ENCODE peak calls at places on chromosomes 11 and 22, in five cellular contexts. A is K562, Y is WTC11, F is endothelial cell of umbilical vein, E is A549. W is an unnamed sample.

GRCh38 chr11:103528596-103528995 is 419.4 kb downstream of the DYNC2H1 start:
- DNase-seq in A (no peak), Y (no peak), F (no peak), E (no peak), W (no peak)

GRCh38 chr11:73184953-73185671 is 33.0 kb upstream of the P2RY2 start:
- DNase-seq in A (peak; percentile 53), Y (peak; percentile 78), F (peak; percentile 75), E (peak; percentile 91), W (peak; percentile 93)

GRCh38 chr22:37560682-37561208 is 465 bp downstream of the CDC42EP1 start:
- DNase-seq in A (peak; percentile 60), Y (no peak), F (peak; percentile 55), E (no peak), W (no peak)

GRCh38 chr22:32764330-32765116 is 37.0 kb upstream of the TIMP3 start:
- DNase-seq in A (no peak), Y (no peak), F (no peak), E (no peak), W (peak; percentile 77)

GRCh38 chr11:112961751-112962747 is 829 bp downstream of the NCAM1 start:
- DNase-seq in A (no peak), Y (peak; percentile 31), F (peak; percentile 8), E (no peak), W (peak; percentile 83)

GRCh38 chr11:104792861-104793260 is 105.4 kb downstream of the CASP12 start:
- DNase-seq in A (no peak), Y (no peak), F (no peak), E (no peak), W (no peak)

GRCh38 chr11:115170133-115170815 is 333.9 kb downstream of the CADM1 start:
- DNase-seq in A (peak; percentile 30), Y (peak; percentile 60), F (peak; percentile 18), E (no peak), W (peak; percentile 30)

GRCh38 chr11:110909331-110909730 is 197.1 kb upstream of the ARHGAP20 start:
- DNase-seq in A (no peak), Y (no peak), F (no peak), E (no peak), W (no peak)

GRCh38 chr11:38460429-38460828 is 1862.4 kb upstream of the RAG2 start:
- DNase-seq in A (no peak), Y (no peak), F (no peak), E (no peak), W (no peak)

GRCh38 chr11:47915407-47916137 is 64.8 kb upstream of the PTPRJ start:
- DNase-seq in A (no peak), Y (no peak), F (peak; percentile 43), E (no peak), W (no peak)

GRCh38 chr22:19885841-19886592 is 31.3 kb upstream of the GNB1L start:
- DNase-seq in A (no peak), Y (peak; percentile 7), F (no peak), E (no peak), W (no peak)

GRCh38 chr22:19882446-19883381 is 28.0 kb upstream of the GNB1L start:
- DNase-seq in A (no peak), Y (peak; percentile 8), F (no peak), E (no peak), W (no peak)

GRCh38 chr22:19884954-19885751 is 30.5 kb upstream of the GNB1L start:
- DNase-seq in A (no peak), Y (peak; percentile 5), F (no peak), E (no peak), W (no peak)

GRCh38 chr22:19886605-19887250 is 32.1 kb upstream of the GNB1L start:
- DNase-seq in A (no peak), Y (peak; percentile 9), F (peak; percentile 78), E (no peak), W (peak; percentile 93)

DNA sequence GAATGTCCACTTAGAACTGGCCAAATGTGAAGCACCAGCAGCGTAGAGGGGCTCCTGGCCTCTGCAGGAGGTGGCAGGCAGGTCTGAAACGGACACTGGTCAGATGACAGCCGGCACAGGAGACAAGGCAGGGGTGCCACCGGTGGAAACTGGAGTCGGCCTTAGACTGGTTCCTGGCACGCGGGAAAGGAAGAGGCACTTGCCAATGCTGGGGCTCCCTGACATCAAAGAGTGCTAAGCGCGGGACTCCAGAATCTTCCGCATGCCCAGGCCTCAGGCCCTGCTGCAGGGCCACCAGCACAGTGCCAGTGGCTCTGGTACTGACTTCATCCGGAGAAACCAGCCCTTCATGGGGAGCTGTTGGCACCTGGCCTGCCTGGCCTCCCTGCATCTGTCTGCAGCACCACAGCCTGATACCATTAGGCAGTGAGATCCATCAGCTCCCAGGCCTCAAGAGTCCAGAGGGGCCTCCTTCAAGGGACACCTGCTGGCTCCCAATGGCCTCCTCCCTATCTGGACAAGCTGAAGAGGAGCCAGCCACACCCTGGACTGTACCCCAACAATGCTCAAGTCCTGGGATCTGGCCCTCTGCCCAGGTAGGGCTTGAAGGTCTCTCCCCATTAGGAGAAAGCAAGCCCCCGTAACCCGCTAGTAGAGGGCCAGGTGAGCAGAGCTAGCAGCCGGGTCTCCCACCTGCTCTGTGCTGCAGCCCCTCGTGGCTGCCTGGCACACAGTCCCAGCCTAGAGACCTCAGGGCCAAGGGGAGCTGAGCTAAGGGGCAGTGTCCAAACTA is 29.7 kb upstream of the GNB1L start:
- DNase-seq in A (no peak), Y (peak; percentile 8), F (no peak), E (no peak), W (no peak)
- TF ChIP-seq MAX in A (no peak), Y (no peak), F (no peak), E (no peak), W (no peak)

DNA sequence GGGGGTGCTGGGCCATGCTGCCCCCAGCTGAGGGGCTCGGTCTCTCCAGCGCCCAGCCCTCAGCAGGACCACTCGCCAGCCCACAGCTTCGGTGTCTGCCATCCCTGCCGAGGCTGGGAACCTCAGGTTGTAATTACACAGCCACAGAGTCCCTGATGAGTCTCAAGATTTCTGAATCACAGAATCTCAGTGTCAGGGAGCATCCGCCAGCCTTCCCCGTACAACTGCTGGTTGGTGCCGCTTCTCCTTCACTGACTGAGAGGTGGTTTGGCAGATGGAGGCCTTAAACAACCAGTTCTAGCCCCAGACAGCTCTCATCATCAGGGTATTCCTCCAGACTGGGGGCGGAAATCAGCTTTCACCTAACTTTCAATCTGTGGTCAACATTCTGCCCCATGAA is 13.7 kb downstream of the PHF21B start:
- DNase-seq in A (no peak), Y (no peak), F (no peak), E (no peak), W (no peak)
- TF ChIP-seq MAX in A (no peak), Y (no peak), F (no peak), E (no peak), W (no peak)

GRCh38 chr11:35262735-35263134 is 123.8 kb downstream of the CD44 start:
- DNase-seq in A (no peak), Y (no peak), F (no peak), E (no peak), W (no peak)

GRCh38 chr11:35259529-35259928 is 120.6 kb downstream of the CD44 start:
- DNase-seq in A (no peak), Y (no peak), F (no peak), E (no peak), W (no peak)

GRCh38 chr11:35257287-35257686 is 118.3 kb downstream of the CD44 start:
- DNase-seq in A (no peak), Y (no peak), F (no peak), E (no peak), W (no peak)

GRCh38 chr11:35261197-35261596 is 122.2 kb downstream of the CD44 start:
- DNase-seq in A (no peak), Y (no peak), F (no peak), E (no peak), W (no peak)

DNA sequence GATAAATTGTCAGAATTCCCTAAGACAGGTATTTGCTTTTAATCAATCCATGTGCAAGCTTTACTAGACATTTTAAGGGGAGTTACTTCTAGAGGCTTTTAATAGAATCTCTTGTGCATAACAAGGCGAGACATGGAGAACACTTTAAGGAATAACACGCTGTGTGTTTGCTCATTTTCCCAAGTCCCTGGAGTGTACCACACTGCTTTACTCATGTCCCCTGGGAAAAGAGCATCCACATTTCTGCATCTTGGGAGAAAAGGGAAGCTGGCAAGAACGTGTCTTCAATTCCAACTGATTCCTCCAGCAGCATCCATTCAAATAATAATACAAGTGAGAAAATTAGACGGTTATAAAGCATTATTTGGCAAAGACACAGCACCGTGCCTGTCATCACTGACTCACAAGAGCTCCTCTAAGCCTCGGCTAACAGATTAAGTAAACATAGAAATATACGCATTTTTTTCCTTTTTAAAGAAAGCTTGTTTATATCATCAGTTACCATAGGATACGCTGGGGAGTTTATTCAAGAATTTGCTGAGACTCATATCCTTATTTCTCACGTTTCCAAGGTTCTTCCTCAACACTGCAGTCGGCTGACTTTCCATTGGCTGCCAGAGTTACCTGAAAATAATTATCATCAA is 121.5 kb downstream of the CD44 start:
- DNase-seq in A (no peak), Y (no peak), F (no peak), E (peak; percentile 30), W (no peak)
- TF ChIP-seq MAX in A (no peak), Y (no peak), F (no peak), E (no peak), W (no peak)

GRCh38 chr11:95593101-95593500 is 196.5 kb downstream of the FAM76B start:
- DNase-seq in A (no peak), Y (no peak), F (no peak), E (no peak), W (no peak)

GRCh38 chr11:95588821-95589220 is 200.8 kb downstream of the FAM76B start:
- DNase-seq in A (no peak), Y (no peak), F (no peak), E (no peak), W (no peak)

GRCh38 chr11:95596011-95596489 is 193.5 kb downstream of the FAM76B start:
- DNase-seq in A (no peak), Y (no peak), F (no peak), E (no peak), W (no peak)

GRCh38 chr11:95589893-95590612 is 199.5 kb downstream of the FAM76B start:
- DNase-seq in A (no peak), Y (no peak), F (no peak), E (no peak), W (no peak)

GRCh38 chr11:95592455-95592854 is 197.1 kb downstream of the FAM76B start:
- DNase-seq in A (no peak), Y (peak; percentile 44), F (no peak), E (no peak), W (no peak)
- TF ChIP-seq MAX in A (no peak), Y (no peak), F (no peak), E (no peak), W (no peak)

GRCh38 chr11:63766501-63767270 is 1.9 kb downstream of the ZFTA start:
- DNase-seq in A (no peak), Y (no peak), F (no peak), E (no peak), W (no peak)

GRCh38 chr11:63764201-63764711 is 4.3 kb downstream of the ZFTA start:
- DNase-seq in A (no peak), Y (no peak), F (no peak), E (no peak), W (no peak)

GRCh38 chr11:63764712-63765631 is 3.6 kb downstream of the ZFTA start:
- DNase-seq in A (no peak), Y (peak; percentile 47), F (no peak), E (no peak), W (peak; percentile 21)

GRCh38 chr11:63767415-63768231 is 952 bp downstream of the ZFTA start:
- DNase-seq in A (peak; percentile 81), Y (peak; percentile 81), F (peak; percentile 72), E (peak; percentile 66), W (peak; percentile 89)

GRCh38 chr11:63765688-63766241 is 2.8 kb downstream of the ZFTA start:
- DNase-seq in A (no peak), Y (peak; percentile 18), F (no peak), E (no peak), W (no peak)
- TF ChIP-seq MAX in A (no peak), Y (no peak), F (no peak), E (no peak), W (no peak)

W was measured in NB4.